ENCODE peak calls at places on chromosomes 11 and 22, in five cellular contexts. N is A549, C is fibroblast of lung, G is osteoblast, T is K562. K is an unnamed sample.

GRCh38 chr11:5605849-5606248 is 9.4 kb downstream of the TRIM6 start:
- DNase-seq in N (no peak), C (peak; percentile 91), G (peak; percentile 74), T (no peak), K (peak; percentile 18)

GRCh38 chr11:128549256-128549944 is 38.0 kb downstream of the ETS1 start:
- DNase-seq in N (no peak), C (no peak), G (peak; percentile 81), T (no peak), K (no peak)

GRCh38 chr11:33040127-33040861 is 922 bp downstream of the TCP11L1 start:
- DNase-seq in N (peak; percentile 73), C (peak; percentile 56), G (no peak), T (peak; percentile 18), K (peak; percentile 51)

GRCh38 chr11:126114486-126115252 is 52.0 kb upstream of the CDON start:
- DNase-seq in N (no peak), C (no peak), G (no peak), T (no peak), K (no peak)

GRCh38 chr22:49650336-49651241 is 177.1 kb downstream of the BRD1 start:
- DNase-seq in N (no peak), C (no peak), G (no peak), T (no peak), K (no peak)

GRCh38 chr11:76588455-76589325 is 81.9 kb downstream of the LRRC32 start:
- DNase-seq in N (no peak), C (no peak), G (peak; percentile 68), T (peak; percentile 20), K (peak; percentile 71)

GRCh38 chr22:50437511-50438304 is 37.1 kb downstream of the SBF1 start:
- DNase-seq in N (no peak), C (no peak), G (no peak), T (no peak), K (no peak)

GRCh38 chr11:93054881-93055280 is 85.4 kb downstream of the MTNR1B start:
- DNase-seq in N (peak; percentile 91), C (peak; percentile 96), G (peak; percentile 85), T (peak; percentile 10), K (no peak)

GRCh38 chr22:42184852-42185251 is 54.2 kb upstream of the CYP2D6 start:
- DNase-seq in N (no peak), C (no peak), G (no peak), T (peak; percentile 17), K (no peak)

GRCh38 chr22:38230916-38231315 is 29.1 kb downstream of the MAFF start:
- DNase-seq in N (no peak), C (no peak), G (peak; percentile 3), T (no peak), K (no peak)

GRCh38 chr22:38232196-38232595 is 30.4 kb downstream of the MAFF start:
- DNase-seq in N (no peak), C (no peak), G (peak; percentile 54), T (no peak), K (no peak)

GRCh38 chr22:38228326-38228872 is 26.6 kb downstream of the MAFF start:
- DNase-seq in N (no peak), C (no peak), G (no peak), T (no peak), K (no peak)

GRCh38 chr22:38228873-38229740 is 27.3 kb downstream of the MAFF start:
- DNase-seq in N (peak; percentile 75), C (peak; percentile 73), G (peak; percentile 95), T (no peak), K (no peak)

DNA sequence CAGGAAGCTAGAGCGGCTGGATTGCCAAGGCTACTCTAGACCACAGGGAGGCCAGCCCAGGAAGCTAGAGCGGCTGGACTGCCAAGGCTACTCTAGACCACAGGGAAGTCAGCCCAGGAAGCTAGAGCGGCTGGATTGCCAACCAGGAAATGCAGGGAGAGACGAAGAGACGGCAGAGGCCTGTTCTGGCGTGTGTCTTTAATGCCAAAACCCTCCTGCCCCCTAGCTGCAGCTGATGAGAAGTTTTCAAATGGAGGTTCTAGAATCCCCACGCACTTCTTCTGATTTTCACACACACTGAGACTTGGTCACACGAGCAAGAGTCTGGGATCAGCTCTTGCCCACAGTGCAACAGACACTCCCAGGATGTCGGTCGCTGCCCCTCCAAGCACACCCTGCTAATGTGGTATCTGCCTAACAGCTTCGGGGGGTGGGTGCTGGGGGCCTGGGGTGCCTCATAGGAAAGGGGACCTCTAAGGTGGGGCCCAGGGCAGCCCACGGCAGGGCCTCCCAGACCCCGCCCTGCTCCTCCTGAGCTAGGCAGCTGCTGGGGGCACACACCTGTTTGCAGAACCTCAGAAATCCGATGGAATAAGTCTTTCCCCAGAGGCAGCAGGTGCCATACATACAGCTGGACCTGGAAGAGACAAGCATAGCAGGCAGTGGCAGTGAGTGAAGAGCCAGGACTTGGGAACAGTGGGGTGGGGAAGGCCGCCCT is 28.5 kb downstream of the MAFF start:
- DNase-seq in N (peak; percentile 60), C (no peak), G (peak; percentile 67), T (peak; percentile 17), K (peak; percentile 24)
- H3K4me2 ChIP-seq in N (no peak overlapping the region), C (no peak overlapping the region), G (no peak overlapping the region), T (no peak overlapping the region), K (no peak overlapping the region)

GRCh38 chr11:27610946-27611345 is 89.3 kb downstream of the BDNF start:
- DNase-seq in N (no peak), C (no peak), G (no peak), T (no peak), K (no peak)
- TF ChIP-seq CTCF in N (no peak), C (no peak), G (no peak), T (no peak), K (no peak)

DNA sequence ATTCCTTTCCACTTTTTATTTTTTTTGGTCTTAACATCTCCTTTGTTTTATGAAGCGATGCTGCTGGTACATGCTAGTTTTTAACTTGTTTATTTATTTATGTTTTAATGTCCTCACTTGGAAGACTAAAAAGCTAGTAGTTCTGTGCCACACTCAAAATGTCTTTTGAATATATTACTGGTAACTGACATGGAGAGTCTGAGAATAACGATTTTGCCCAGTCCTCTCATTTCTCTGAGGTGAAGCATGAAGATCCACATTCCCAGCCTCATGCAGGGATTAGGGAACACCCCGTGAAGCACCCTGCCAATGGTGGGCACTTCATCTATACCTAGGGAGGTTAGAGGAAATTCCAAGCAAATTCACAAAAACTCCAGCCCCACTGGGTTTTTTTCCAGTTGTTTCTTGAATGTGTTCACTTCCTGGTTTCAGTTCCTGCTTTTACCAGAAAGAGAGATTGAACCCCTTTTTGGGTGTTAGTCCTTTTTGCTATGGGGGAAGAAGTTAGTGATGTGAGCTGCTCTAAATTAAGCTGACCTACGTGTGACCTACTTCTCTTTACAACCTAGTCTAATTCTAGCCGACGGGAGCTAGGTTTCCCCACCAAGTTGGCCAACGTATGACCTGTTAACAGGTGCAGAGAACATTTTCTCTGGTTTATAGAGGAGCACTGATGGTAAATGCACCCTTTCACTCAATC is 106.1 kb downstream of the SLC1A2 start:
- DNase-seq in N (no peak), C (no peak), G (no peak), T (no peak), K (peak; percentile 54)
- H3K4me2 ChIP-seq in N (no peak overlapping the region), C (no peak overlapping the region), G (no peak overlapping the region), T (no peak overlapping the region), K (peak overlapping the region; percentile 57)

GRCh38 chr11:113906515-113906914 is 1.9 kb downstream of the HTR3B start:
- DNase-seq in N (no peak), C (no peak), G (no peak), T (no peak), K (no peak)

GRCh38 chr11:113907155-113907554 is 2.6 kb downstream of the HTR3B start:
- DNase-seq in N (no peak), C (no peak), G (no peak), T (no peak), K (no peak)

GRCh38 chr11:113907681-113908080 is 3.1 kb downstream of the HTR3B start:
- DNase-seq in N (no peak), C (no peak), G (no peak), T (no peak), K (no peak)

GRCh38 chr11:113904379-113905101 is at the start of gene HTR3B:
- DNase-seq in N (no peak), C (no peak), G (no peak), T (no peak), K (no peak)

GRCh38 chr11:113906038-113906437 is 1.4 kb downstream of the HTR3B start:
- DNase-seq in N (peak; percentile 54), C (peak; percentile 8), G (no peak), T (no peak), K (no peak)
- TF ChIP-seq CTCF in N (peak; percentile 14), C (no peak), G (peak; percentile 25), T (peak; percentile 47), K (peak; percentile 27)

GRCh38 chr11:20008870-20009644 is 151.2 kb downstream of the DBX1 start:
- DNase-seq in N (no peak), C (no peak), G (no peak), T (no peak), K (no peak)

GRCh38 chr11:20004856-20005255 is 155.4 kb downstream of the DBX1 start:
- DNase-seq in N (no peak), C (no peak), G (no peak), T (no peak), K (no peak)

GRCh38 chr11:20008190-20008801 is 152.0 kb downstream of the DBX1 start:
- DNase-seq in N (no peak), C (no peak), G (no peak), T (no peak), K (no peak)

GRCh38 chr11:20005747-20006146 is 154.5 kb downstream of the DBX1 start:
- DNase-seq in N (no peak), C (no peak), G (no peak), T (no peak), K (no peak)

DNA sequence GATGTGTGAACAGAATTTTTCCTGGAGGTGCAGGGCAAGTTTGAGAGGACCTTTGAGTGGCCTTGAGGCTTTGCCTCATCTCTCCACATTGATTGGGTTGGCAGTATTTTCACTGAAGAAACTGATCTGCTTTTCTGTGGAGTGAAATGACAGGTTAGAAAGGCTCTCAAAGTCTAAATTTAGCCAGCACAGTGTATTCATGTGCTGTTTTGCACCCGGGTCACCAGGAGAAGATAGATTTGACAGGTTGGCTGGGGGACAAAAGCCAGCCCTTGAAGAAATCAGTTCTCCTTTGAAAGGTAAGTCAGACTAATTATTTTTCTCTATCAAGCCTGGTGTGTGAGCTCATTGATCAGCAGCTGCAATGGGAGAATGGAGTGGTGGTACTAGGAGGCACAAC is 152.9 kb downstream of the DBX1 start:
- DNase-seq in N (no peak), C (no peak), G (no peak), T (no peak), K (no peak)
- H3K4me2 ChIP-seq in N (no peak overlapping the region), C (no peak overlapping the region), G (no peak overlapping the region), T (no peak overlapping the region), K (no peak overlapping the region)

GRCh38 chr11:45665206-45665932 is at the start of gene CHST1:
- DNase-seq in N (peak; percentile 21), C (peak; percentile 32), G (peak; percentile 94), T (no peak), K (no peak)
- TF ChIP-seq CTCF in N (no peak), C (no peak), G (no peak), T (no peak), K (no peak)

GRCh38 chr11:1728931-1729691 is 21.3 kb downstream of the IFITM10 start:
- DNase-seq in N (no peak), C (no peak), G (no peak), T (no peak), K (peak; percentile 44)
- H3K4me2 ChIP-seq in N (no peak overlapping the region), C (no peak overlapping the region), G (no peak overlapping the region), T (peak overlapping the region; percentile 60), K (peak overlapping the region; percentile 22)

GRCh38 chr11:74123008-74123448 is 47.8 kb downstream of the C2CD3 start:
- DNase-seq in N (peak; percentile 79), C (peak; percentile 37), G (peak; percentile 61), T (no peak), K (no peak)
- TF ChIP-seq CTCF in N (no peak), C (no peak), G (peak; percentile 5), T (no peak), K (no peak)

GRCh38 chr22:39698106-39698505 is 127.6 kb downstream of the CACNA1I start:
- DNase-seq in N (no peak), C (no peak), G (no peak), T (no peak), K (no peak)
- H3K4me2 ChIP-seq in N (no peak overlapping the region), C (no peak overlapping the region), G (no peak overlapping the region), T (no peak overlapping the region), K (no peak overlapping the region)